ENCODE peak calls at places on chromosomes 11 and 22, in six cellular contexts. A is GM12878, Z is A549, I is K562, Y is endothelial cell of umbilical vein, H is HepG2. R is an unnamed sample.

GRCh38 chr22:36027579-36027959 is 1.1 kb downstream of the RBFOX2 start:
- DNase-seq in A (no peak), Z (peak), I (no peak), Y (no peak), H (no peak), R (peak)

GRCh38 chr11:44767421-44767820 is 40.7 kb downstream of the TSPAN18 start:
- DNase-seq in A (no peak), Z (no peak), I (no peak), Y (no peak), H (no peak), R (no peak)

GRCh38 chr22:42171417-42171816 is 40.8 kb upstream of the CYP2D6 start:
- DNase-seq in A (no peak), Z (no peak), I (no peak), Y (no peak), H (no peak), R (no peak)

GRCh38 chr22:39012525-39013516 is 1.2 kb upstream of the APOBEC3C start:
- DNase-seq in A (no peak), Z (no peak), I (peak), Y (no peak), H (no peak), R (no peak)

GRCh38 chr11:125263268-125263790 is 98.8 kb downstream of the PKNOX2 start:
- DNase-seq in A (no peak), Z (no peak), I (no peak), Y (peak), H (peak), R (no peak)

GRCh38 chr22:49664891-49665290 is 162.8 kb downstream of the BRD1 start:
- DNase-seq in A (no peak), Z (no peak), I (no peak), Y (peak), H (no peak), R (no peak)

GRCh38 chr11:134665571-134666268 is 253.7 kb upstream of the B3GAT1 start:
- DNase-seq in A (no peak), Z (no peak), I (no peak), Y (no peak), H (no peak), R (no peak)

GRCh38 chr11:131944709-131945108 is 574.3 kb downstream of the NTM start:
- DNase-seq in A (no peak), Z (no peak), I (no peak), Y (no peak), H (no peak), R (no peak)

GRCh38 chr11:117437041-117437790 is 109.6 kb downstream of the CEP164 start:
- DNase-seq in A (no peak), Z (no peak), I (no peak), Y (no peak), H (no peak), R (no peak)

GRCh38 chr11:3735827-3736226 is 61.5 kb downstream of the NUP98 start:
- DNase-seq in A (no peak), Z (no peak), I (no peak), Y (no peak), H (no peak), R (peak)

GRCh38 chr11:46006418-46007070 is 84.1 kb downstream of the LARGE2 start:
- DNase-seq in A (peak), Z (peak), I (peak), Y (peak), H (peak), R (peak)

GRCh38 chr11:43574949-43575915 is 105.3 kb upstream of the HSD17B12 start:
- DNase-seq in A (no peak), Z (no peak), I (no peak), Y (peak), H (no peak), R (peak)

GRCh38 chr11:18324381-18324780 is 2.0 kb downstream of the GTF2H1 start:
- DNase-seq in A (no peak), Z (no peak), I (no peak), Y (no peak), H (no peak), R (peak)

GRCh38 chr11:112231952-112232351 is 5.7 kb downstream of the PTS start:
- DNase-seq in A (no peak), Z (no peak), I (no peak), Y (no peak), H (peak), R (no peak)

GRCh38 chr11:93741882-93742226 is 382 bp downstream of the C11orf54 start:
- DNase-seq in A (no peak), Z (peak), I (peak), Y (no peak), H (peak), R (no peak)

GRCh38 chr22:28001171-28001835 is 82.2 kb upstream of the PITPNB start:
- DNase-seq in A (no peak), Z (no peak), I (no peak), Y (no peak), H (no peak), R (no peak)

GRCh38 chr22:27726726-27727449 is 74.7 kb downstream of the MN1 start:
- DNase-seq in A (no peak), Z (peak), I (peak), Y (peak), H (peak), R (peak)

GRCh38 chr11:120431633-120432032 is 79.9 kb upstream of the GRIK4 start:
- DNase-seq in A (no peak), Z (peak), I (peak), Y (no peak), H (peak), R (peak)

GRCh38 chr11:6249822-6250555 is 9.6 kb upstream of the CCKBR start:
- DNase-seq in A (no peak), Z (peak), I (peak), Y (peak), H (no peak), R (no peak)

GRCh38 chr22:43363580-43364435 is 20.6 kb upstream of the SCUBE1 start:
- DNase-seq in A (no peak), Z (no peak), I (no peak), Y (no peak), H (no peak), R (no peak)

GRCh38 chr11:74672956-74673895 is 58.0 kb downstream of the CHRDL2 start:
- DNase-seq in A (no peak), Z (peak), I (peak), Y (peak), H (no peak), R (peak)

DNA sequence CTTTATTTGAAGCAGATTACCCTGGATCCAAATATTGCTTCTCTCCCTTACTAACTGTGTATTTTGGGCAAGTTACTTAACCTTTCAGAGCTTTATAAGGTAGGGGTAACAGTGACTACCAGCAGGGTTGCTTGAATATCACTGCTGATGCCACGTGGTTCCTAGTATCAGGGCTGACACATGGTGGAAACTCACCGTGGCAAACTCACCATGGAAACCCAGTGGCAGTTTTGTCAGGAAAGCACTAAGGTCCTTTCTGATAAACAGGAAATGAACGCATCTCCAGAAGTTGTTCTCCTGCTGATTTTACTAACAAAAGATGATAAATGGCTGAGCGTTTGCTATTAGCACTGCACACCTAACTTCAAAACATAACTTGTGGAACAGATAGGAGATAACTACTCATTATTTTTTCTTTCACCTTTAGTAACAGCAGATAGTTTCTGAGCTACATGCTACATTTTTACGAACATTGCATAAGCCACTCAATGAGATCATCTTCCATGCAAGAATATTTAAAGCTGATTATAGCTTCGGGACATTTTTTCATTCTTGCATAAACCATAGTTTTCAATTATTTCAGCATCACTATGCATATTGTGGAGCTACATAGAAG is 59.7 kb upstream of the RAG2 start:
- DNase-seq in A (no peak), Z (no peak), I (no peak), Y (no peak), H (no peak), R (no peak)
- TF ChIP-seq MYC in A (no peak), Z (no peak), I (peak), Y (no peak), H (no peak), R (no peak)

GRCh38 chr11:128759597-128759996 is 65.7 kb downstream of the FLI1 start:
- DNase-seq in A (no peak), Z (no peak), I (no peak), Y (no peak), H (no peak), R (no peak)

GRCh38 chr11:128759168-128759567 is 65.3 kb downstream of the FLI1 start:
- DNase-seq in A (no peak), Z (no peak), I (no peak), Y (no peak), H (no peak), R (no peak)

GRCh38 chr11:128756469-128756868 is 62.6 kb downstream of the FLI1 start:
- DNase-seq in A (no peak), Z (no peak), I (no peak), Y (no peak), H (no peak), R (no peak)

GRCh38 chr11:128757886-128758612 is 64.2 kb downstream of the FLI1 start:
- DNase-seq in A (peak), Z (no peak), I (no peak), Y (no peak), H (no peak), R (no peak)

GRCh38 chr11:128757235-128757711 is 63.4 kb downstream of the FLI1 start:
- DNase-seq in A (peak), Z (no peak), I (peak), Y (peak), H (no peak), R (peak)
- TF ChIP-seq CTCF in A (peak), Z (no peak), I (peak), Y (peak), H (no peak), R (peak)

GRCh38 chr11:22807391-22807790 is 22.2 kb downstream of the SVIP start:
- DNase-seq in A (no peak), Z (no peak), I (no peak), Y (peak), H (no peak), R (no peak)

GRCh38 chr11:22809893-22810292 is 19.7 kb downstream of the SVIP start:
- DNase-seq in A (no peak), Z (no peak), I (no peak), Y (no peak), H (no peak), R (no peak)

GRCh38 chr11:22802861-22803260 is 26.7 kb downstream of the SVIP start:
- DNase-seq in A (no peak), Z (no peak), I (no peak), Y (no peak), H (peak), R (no peak)

GRCh38 chr11:22808559-22809197 is 20.9 kb downstream of the SVIP start:
- DNase-seq in A (no peak), Z (no peak), I (no peak), Y (no peak), H (no peak), R (no peak)

DNA sequence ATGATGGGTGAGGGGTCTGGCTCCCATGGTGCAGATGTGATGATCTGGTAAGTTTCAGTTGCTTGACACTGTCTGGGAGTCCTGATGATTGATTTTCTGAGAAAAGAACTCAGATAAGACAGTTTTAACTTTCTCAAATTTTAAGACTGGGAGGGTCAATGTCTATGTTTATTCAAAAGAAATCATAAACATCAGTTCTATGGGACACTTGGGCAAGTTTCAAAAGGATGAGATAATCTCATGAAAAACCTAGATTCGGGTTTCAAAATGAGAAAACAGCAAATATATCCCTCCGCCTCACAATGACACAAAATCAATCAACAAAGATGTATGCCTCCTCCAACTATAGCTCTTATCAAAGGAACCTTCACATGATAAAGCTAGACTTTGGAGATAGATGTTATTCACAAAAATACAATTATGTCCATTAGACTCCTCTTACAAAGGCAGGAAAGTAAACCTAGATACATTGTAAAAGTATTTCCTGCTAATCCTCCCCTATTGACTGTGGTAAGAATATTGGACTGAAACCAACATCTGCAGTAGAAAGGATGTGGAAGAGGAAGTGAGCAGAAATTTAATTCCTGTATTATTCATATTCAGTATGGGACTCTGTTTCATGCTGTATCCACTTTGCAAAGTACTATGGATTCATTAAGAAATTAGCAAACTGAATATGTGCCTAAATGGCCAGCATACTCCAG is 21.6 kb downstream of the SVIP start:
- DNase-seq in A (peak), Z (no peak), I (no peak), Y (peak), H (no peak), R (no peak)
- TF ChIP-seq MYC in A (no peak), Z (no peak), I (no peak), Y (no peak), H (no peak), R (no peak)

GRCh38 chr11:63020671-63021255 is 5.1 kb upstream of the SLC22A8 start:
- DNase-seq in A (no peak), Z (peak), I (peak), Y (no peak), H (no peak), R (peak)
- TF ChIP-seq CTCF in A (peak), Z (peak), I (peak), Y (peak), H (peak), R (peak)

DNA sequence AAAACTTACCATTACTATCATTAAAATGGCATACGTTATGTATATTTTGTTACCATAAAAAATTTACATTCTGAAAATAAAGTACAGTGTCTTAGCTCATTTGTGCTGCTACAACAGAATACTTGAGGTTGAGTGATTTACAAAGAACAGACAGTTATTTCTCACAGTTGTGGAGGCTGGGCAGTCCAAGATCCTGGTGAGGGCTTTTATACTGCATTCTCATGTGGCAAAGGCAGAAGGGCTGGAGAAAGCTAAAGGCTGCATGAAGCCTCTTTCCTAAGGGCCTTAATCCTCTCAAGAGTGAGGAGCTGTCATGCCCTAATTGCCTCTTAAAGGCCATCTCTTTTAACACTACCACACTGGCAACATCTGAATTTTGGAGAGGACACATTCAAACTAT is 13.3 kb downstream of the GGTLC2 start:
- DNase-seq in A (no peak), Z (no peak), I (no peak), Y (no peak), H (no peak), R (no peak)
- TF ChIP-seq MYC in A (no peak), Z (no peak), I (no peak), Y (no peak), H (no peak), R (no peak)

GRCh38 chr11:126965331-126965730 is 35.2 kb downstream of the KIRREL3 start:
- DNase-seq in A (no peak), Z (no peak), I (no peak), Y (no peak), H (no peak), R (no peak)

GRCh38 chr11:126973051-126973450 is 27.5 kb downstream of the KIRREL3 start:
- DNase-seq in A (no peak), Z (no peak), I (no peak), Y (no peak), H (no peak), R (no peak)

GRCh38 chr11:126968915-126969314 is 31.7 kb downstream of the KIRREL3 start:
- DNase-seq in A (no peak), Z (no peak), I (no peak), Y (no peak), H (no peak), R (peak)

GRCh38 chr11:126971305-126971704 is 29.3 kb downstream of the KIRREL3 start:
- DNase-seq in A (no peak), Z (no peak), I (no peak), Y (no peak), H (no peak), R (no peak)

GRCh38 chr11:126969865-126970479 is 30.6 kb downstream of the KIRREL3 start:
- DNase-seq in A (no peak), Z (no peak), I (no peak), Y (no peak), H (no peak), R (peak)
- TF ChIP-seq CTCF in A (peak), Z (peak), I (peak), Y (no peak), H (peak), R (peak)

DNA sequence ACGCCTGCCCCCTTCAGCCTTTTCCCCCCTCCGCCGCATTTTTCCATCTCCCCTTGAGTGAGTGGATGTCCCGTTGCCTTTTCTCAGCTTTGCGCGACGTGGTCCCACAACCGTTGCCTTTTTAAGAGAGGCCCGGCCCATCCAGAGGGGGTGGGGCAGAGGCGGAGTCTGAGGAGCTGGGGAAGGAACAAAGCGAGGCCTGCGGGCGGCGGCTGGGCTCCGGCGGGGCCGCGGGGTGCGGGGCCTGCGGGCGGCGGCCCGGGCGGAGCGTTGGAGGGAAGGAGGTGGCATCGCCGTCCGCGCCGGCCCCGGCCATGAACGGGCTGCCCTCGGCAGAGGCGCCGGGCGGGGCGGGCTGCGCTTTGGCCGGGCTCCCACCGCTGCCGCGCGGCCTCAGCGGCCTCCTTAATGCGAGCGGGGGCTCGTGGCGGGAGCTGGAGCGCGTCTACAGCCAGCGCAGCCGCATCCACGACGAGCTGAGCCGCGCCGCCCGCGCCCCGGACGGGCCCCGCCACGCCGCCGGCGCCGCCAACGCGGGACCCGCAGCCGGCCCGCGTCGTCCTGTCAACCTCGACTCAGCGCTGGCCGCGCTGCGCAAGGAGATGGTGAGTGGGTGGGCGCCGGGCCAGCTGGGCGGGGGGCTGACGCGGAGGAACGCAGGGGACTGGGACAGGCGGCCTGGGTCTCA is at the start of gene FAM89B:
- DNase-seq in A (no peak), Z (peak), I (peak), Y (peak), H (no peak), R (peak)
- TF ChIP-seq MYC in A (no peak), Z (no peak), I (peak), Y (no peak), H (no peak), R (peak)

GRCh38 chr11:57641426-57641825 is 8.3 kb downstream of the YPEL4 start:
- DNase-seq in A (no peak), Z (peak), I (peak), Y (peak), H (peak), R (peak)
- TF ChIP-seq CTCF in A (peak), Z (peak), I (peak), Y (peak), H (peak), R (peak)

GRCh38 chr11:110077866-110078325 is 15.3 kb upstream of the ZC3H12C start:
- DNase-seq in A (peak), Z (no peak), I (peak), Y (peak), H (peak), R (no peak)
- TF ChIP-seq MYC in A (no peak), Z (no peak), I (no peak), Y (no peak), H (no peak), R (no peak)

R was measured in NB4.